ENCODE peak calls at places on chromosomes 5 and 9, in five cellular contexts. N is iPS DF 19.7; I is stimulated activated CD8-positive, alpha-beta memory T cell treated with anti-CD3 and anti-CD28 coated beads, Interleukin-2, amount 100 ng/mL, for 1 hour; K is hepatic stellate cell; A is CD4-positive, CD25-positive, alpha-beta regulatory T cell. O is an unnamed sample.

GRCh38 chr5:113382736-113383135 is 52.1 kb downstream of the TSSK1B start:
- DNase-seq in N (no peak), A (no peak), K (no peak), I (no peak), O (no peak)

GRCh38 chr9:95018099-95018927 is 291.8 kb downstream of the AOPEP start:
- DNase-seq in K (peak; percentile 68), N (no peak), I (no peak), A (no peak), O (no peak)

GRCh38 chr9:92706218-92706940 is 36.4 kb upstream of the IPPK start:
- DNase-seq in K (peak; percentile 7), N (peak; percentile 35), I (no peak), A (peak; percentile 18), O (no peak)

GRCh38 chr9:130847306-130848217 is 12.5 kb downstream of the ABL1 start:
- DNase-seq in I (no peak), K (peak; percentile 72), A (no peak), N (no peak), O (peak; percentile 34)

GRCh38 chr5:56591081-56591480 is 224.3 kb upstream of the MAP3K1 start:
- DNase-seq in I (no peak), K (no peak), N (no peak), A (no peak), O (no peak)

GRCh38 chr5:139725073-139725830 is 70.4 kb upstream of the PSD2 start:
- DNase-seq in N (no peak), K (peak; percentile 96), I (no peak), A (no peak), O (peak; percentile 41)

GRCh38 chr5:158236511-158237335 is 377.8 kb upstream of the CLINT1 start:
- DNase-seq in K (no peak), A (no peak), N (no peak), I (no peak), O (no peak)

GRCh38 chr5:218457-219289 is 553 bp downstream of the SDHA start:
- DNase-seq in N (no peak), I (no peak), A (peak; percentile 6), K (no peak), O (no peak)

GRCh38 chr5:13591621-13592020 is 352.9 kb downstream of the DNAH5 start:
- DNase-seq in I (no peak), A (no peak), K (peak; percentile 12), N (no peak), O (no peak)

GRCh38 chr5:58156977-58157701 is 302.7 kb downstream of the PLK2 start:
- DNase-seq in K (no peak), I (no peak), N (no peak), A (no peak), O (no peak)

GRCh38 chr5:170144286-170145023 is 38.8 kb downstream of the FOXI1 start:
- DNase-seq in I (no peak), A (no peak), N (no peak), K (no peak), O (no peak)

GRCh38 chr9:107557236-107557990 is 67.8 kb upstream of the KLF4 start:
- DNase-seq in I (no peak), K (no peak), N (no peak), A (no peak), O (no peak)

GRCh38 chr5:137902389-137903133 is 13.3 kb downstream of the PKD2L2 start:
- DNase-seq in I (no peak), A (no peak), K (no peak), N (no peak), O (no peak)

GRCh38 chr5:178786859-178787499 is 56.5 kb upstream of the ZNF354A start:
- DNase-seq in I (no peak), N (no peak), A (no peak), K (peak; percentile 64), O (peak; percentile 23)

GRCh38 chr5:43409809-43410271 is 2.4 kb downstream of the CCL28 start:
- DNase-seq in I (no peak), K (no peak), A (no peak), N (no peak), O (no peak)

O was measured in GOT3.